ENCODE peak calls at places on chromosomes 11 and 22, in six cellular contexts. W is endothelial cell of umbilical vein, J is K562, H is A549, U is GM12878, E is HepG2. Z is an unnamed sample.

GRCh38 chr22:49953680-49954344 is 6.8 kb upstream of the PIM3 start:
- DNase-seq in W (no peak), J (no peak), H (no peak), U (no peak), E (no peak), Z (no peak)

GRCh38 chr11:2700415-2701211 is 819 bp upstream of the KCNQ1OT1 start:
- DNase-seq in W (peak; percentile 26), J (peak; percentile 75), H (peak; percentile 52), U (peak; percentile 13), E (peak; percentile 57), Z (peak; percentile 56)

GRCh38 chr11:67494371-67495233 is 10.6 kb downstream of the PITPNM1 start:
- DNase-seq in W (no peak), J (no peak), H (no peak), U (no peak), E (no peak), Z (no peak)

GRCh38 chr11:114216804-114217195 is 79.4 kb upstream of the NNMT start:
- DNase-seq in W (no peak), J (peak; percentile 32), H (no peak), U (no peak), E (no peak), Z (no peak)

GRCh38 chr22:36192601-36193000 is 9.0 kb downstream of the APOL4 start:
- DNase-seq in W (peak; percentile 19), J (no peak), H (no peak), U (no peak), E (no peak), Z (no peak)

GRCh38 chr11:105181521-105181920 is 42.0 kb upstream of the CARD18 start:
- DNase-seq in W (no peak), J (no peak), H (no peak), U (no peak), E (no peak), Z (peak; percentile 80)

GRCh38 chr22:32574397-32574796 is 99.8 kb downstream of the FBXO7 start:
- DNase-seq in W (no peak), J (no peak), H (no peak), U (no peak), E (peak; percentile 70), Z (peak; percentile 17)

GRCh38 chr22:42270178-42270511 is 308 bp downstream of the TCF20 start:
- DNase-seq in W (peak; percentile 21), J (peak; percentile 81), H (peak; percentile 22), U (no peak), E (no peak), Z (peak; percentile 54)

GRCh38 chr11:111912535-111912934 is at the start of gene HSPB2:
- DNase-seq in W (no peak), J (no peak), H (no peak), U (no peak), E (no peak), Z (no peak)

GRCh38 chr22:47102648-47103047 is 340.2 kb downstream of the TBC1D22A start:
- DNase-seq in W (no peak), J (no peak), H (peak; percentile 10), U (no peak), E (peak; percentile 59), Z (no peak)

GRCh38 chr22:42993651-42994275 is 21.2 kb downstream of the PACSIN2 start:
- DNase-seq in W (no peak), J (no peak), H (peak; percentile 73), U (no peak), E (peak; percentile 99), Z (peak; percentile 80)

GRCh38 chr11:47109051-47109791 is 67.5 kb downstream of the ARFGAP2 start:
- DNase-seq in W (no peak), J (no peak), H (no peak), U (no peak), E (no peak), Z (no peak)

GRCh38 chr11:66986178-66986545 is 11.1 kb downstream of the C11orf86 start:
- DNase-seq in W (no peak), J (no peak), H (no peak), U (no peak), E (no peak), Z (no peak)

GRCh38 chr11:82507288-82507687 is 226.4 kb downstream of the FAM181B start:
- DNase-seq in W (no peak), J (no peak), H (no peak), U (no peak), E (no peak), Z (no peak)

GRCh38 chr11:118996926-118997626 is 862 bp upstream of the CENATAC start:
- DNase-seq in W (peak; percentile 22), J (peak; percentile 55), H (peak; percentile 40), U (peak; percentile 23), E (peak; percentile 48), Z (peak; percentile 76)

GRCh38 chr11:58286249-58286648 is 18.2 kb upstream of the OR10W1 start:
- DNase-seq in W (peak; percentile 53), J (peak; percentile 9), H (peak; percentile 47), U (no peak), E (peak; percentile 54), Z (peak; percentile 56)

GRCh38 chr11:61129608-61130523 is 27.6 kb downstream of the CD5 start:
- DNase-seq in W (peak; percentile 93), J (peak; percentile 94), H (peak; percentile 91), U (peak; percentile 44), E (peak; percentile 82), Z (peak; percentile 90)

GRCh38 chr11:84819128-84819527 is 808.0 kb downstream of the DLG2 start:
- DNase-seq in W (no peak), J (no peak), H (no peak), U (no peak), E (no peak), Z (no peak)

GRCh38 chr11:84812351-84813083 is 814.6 kb downstream of the DLG2 start:
- DNase-seq in W (no peak), J (no peak), H (no peak), U (no peak), E (no peak), Z (no peak)

GRCh38 chr11:84819561-84819960 is 807.6 kb downstream of the DLG2 start:
- DNase-seq in W (no peak), J (no peak), H (no peak), U (no peak), E (no peak), Z (no peak)

DNA sequence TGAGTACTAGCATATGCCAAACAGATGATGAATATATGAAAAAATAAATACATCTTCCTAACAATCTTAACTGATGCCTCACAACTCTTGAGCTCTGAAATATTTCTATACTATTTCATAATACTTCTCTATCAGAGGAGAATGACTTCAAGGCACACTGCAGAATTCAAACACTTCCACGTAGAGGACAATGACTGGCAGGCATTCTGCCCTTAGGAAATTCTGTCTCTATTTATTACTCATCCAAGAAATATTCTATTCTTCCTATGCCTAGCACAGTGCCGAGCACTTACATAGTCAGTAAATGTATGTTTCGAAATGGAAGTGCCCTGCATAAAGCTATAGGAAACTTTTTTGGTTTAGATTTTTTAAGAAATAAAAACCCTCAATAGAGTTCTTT is 809.1 kb downstream of the DLG2 start:
- DNase-seq in W (no peak), J (no peak), H (peak; percentile 29), U (no peak), E (no peak), Z (no peak)
- TF ChIP-seq CTCF in W (no peak), J (no peak), H (no peak), U (no peak), E (no peak), Z (no peak)

DNA sequence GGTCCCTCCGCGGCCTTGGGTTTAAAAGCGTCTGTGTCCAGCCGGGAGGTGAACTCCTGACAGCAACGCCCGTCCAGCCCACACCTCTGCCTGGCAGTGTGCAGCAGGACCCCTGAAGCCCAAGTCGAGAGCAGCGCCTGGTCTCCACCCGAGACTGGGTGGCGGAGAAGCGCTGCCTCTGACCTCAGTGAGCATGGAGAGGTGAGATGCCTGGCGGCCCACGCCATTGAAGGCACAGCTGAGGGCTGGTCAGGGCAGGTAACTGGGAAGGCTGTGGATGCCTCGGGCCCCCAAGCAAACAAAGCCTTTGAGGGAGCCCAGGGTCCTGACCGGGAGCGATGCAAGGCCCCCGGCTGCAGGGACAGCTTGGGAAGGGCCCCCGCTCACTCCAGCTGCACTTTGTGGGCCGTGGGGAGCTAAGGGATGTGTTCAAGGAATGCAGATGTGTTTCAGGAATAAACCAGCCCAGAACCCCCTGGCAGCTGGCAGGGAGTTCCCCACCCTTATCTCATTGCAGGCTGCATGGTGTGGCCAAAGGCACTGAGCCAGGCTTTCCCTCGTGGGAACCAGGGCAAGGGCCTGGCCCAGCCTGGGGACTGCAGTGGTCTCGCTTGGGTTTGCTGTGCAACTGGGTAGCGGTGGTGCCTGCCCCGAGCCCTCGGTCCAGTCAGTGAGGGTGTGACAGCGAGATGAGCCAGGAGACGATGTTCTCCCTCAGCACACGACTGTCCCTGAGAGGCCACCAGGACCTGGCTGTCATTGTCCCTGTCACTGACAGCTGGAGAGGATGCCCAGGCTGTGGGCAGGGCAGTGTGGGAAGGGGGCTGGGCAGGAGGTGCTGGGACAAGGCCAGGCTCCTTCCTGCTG is 92.5 kb downstream of the WNT7B start:
- DNase-seq in W (no peak), J (no peak), H (no peak), U (no peak), E (no peak), Z (no peak)
- TF ChIP-seq MYC in W (no peak), J (no peak), H (no peak), U (no peak), E (no peak), Z (no peak)

DNA sequence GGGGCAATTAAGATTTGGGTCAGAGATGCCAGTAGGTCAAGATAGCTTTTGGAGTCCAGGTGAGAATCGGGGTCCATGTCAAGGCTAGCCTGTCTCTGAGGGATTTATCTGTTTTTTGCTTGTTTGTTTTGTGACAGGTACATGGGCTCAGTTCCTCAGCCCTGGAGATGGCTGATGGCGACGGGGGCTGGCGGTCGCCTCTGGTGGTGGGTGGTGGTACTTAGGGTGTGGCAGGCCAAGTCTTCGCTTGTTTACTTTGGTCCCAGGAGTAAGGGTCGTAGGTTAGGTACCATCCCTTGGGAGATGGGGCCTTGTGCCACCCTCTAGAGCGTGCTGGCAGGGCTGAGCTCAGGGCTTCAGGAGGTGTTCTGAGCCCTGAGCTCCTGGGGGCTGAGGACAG is 4.7 kb downstream of the SLC25A45 start:
- DNase-seq in W (no peak), J (no peak), H (no peak), U (no peak), E (no peak), Z (no peak)
- TF ChIP-seq CTCF in W (no peak), J (no peak), H (no peak), U (peak; percentile 18), E (no peak), Z (no peak)

GRCh38 chr22:29114392-29114791 is 41.6 kb downstream of the KREMEN1 start:
- DNase-seq in W (no peak), J (no peak), H (no peak), U (no peak), E (no peak), Z (no peak)

GRCh38 chr22:29112102-29112501 is 39.3 kb downstream of the KREMEN1 start:
- DNase-seq in W (no peak), J (no peak), H (no peak), U (no peak), E (no peak), Z (no peak)

GRCh38 chr22:29113329-29113728 is 40.5 kb downstream of the KREMEN1 start:
- DNase-seq in W (no peak), J (no peak), H (no peak), U (no peak), E (no peak), Z (no peak)

GRCh38 chr22:29110946-29111345 is 38.1 kb downstream of the KREMEN1 start:
- DNase-seq in W (no peak), J (no peak), H (no peak), U (no peak), E (no peak), Z (no peak)

DNA sequence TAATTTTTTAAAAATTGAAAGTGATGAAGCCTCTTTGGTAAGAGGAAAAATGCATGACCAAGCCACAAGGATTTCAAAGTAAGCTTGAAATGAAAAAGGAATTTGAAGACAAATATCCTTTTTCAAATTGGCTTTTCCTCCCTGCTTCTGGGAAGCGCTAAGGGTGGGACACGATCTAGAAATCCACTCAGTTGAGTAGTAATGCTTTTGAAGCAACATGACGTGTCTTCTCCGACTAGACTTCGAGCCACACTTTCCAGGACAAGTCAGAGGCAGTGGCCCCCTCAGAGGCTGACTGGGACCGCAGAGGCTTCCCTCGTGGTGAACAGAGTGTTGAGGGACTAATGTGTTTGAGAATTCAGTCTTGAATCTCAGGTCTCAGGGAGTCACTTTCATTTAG is 39.8 kb downstream of the KREMEN1 start:
- DNase-seq in W (no peak), J (no peak), H (no peak), U (no peak), E (no peak), Z (no peak)
- TF ChIP-seq MYC in W (no peak), J (no peak), H (no peak), U (no peak), E (no peak), Z (no peak)

Z was measured in NB4.